ENCODE peak calls at places on chromosomes 12 and 14, in six cellular contexts. One of them, this sample, is unnamed.

GRCh38 chr12:110677206-110677911 is 11.6 kb downstream of the HVCN1 start:
- DNase-seq in Daoy: no peak
- DNase-seq in NCI-H2171: no peak
- DNase-seq in substantia nigra: no peak
- DNase-seq in HCEC 1CT: no peak
- DNase-seq in left lung: no peak
- DNase-seq in this sample: no peak

GRCh38 chr12:30286345-30286926 is 409.2 kb downstream of the IPO8 start:
- DNase-seq in Daoy: no peak
- DNase-seq in NCI-H2171: peak; percentile 5
- DNase-seq in substantia nigra: no peak
- DNase-seq in HCEC 1CT: peak; percentile 51
- DNase-seq in left lung: no peak
- DNase-seq in this sample: peak; percentile 42

GRCh38 chr12:89016970-89017778 is 335.1 kb downstream of the DUSP6 start:
- DNase-seq in Daoy: peak; percentile 60
- DNase-seq in NCI-H2171: peak; percentile 38
- DNase-seq in substantia nigra: peak; percentile 8
- DNase-seq in HCEC 1CT: peak; percentile 74
- DNase-seq in left lung: no peak
- DNase-seq in this sample: peak; percentile 76

GRCh38 chr12:94027561-94027960 is 120.8 kb upstream of the PLXNC1 start:
- DNase-seq in Daoy: no peak
- DNase-seq in NCI-H2171: no peak
- DNase-seq in substantia nigra: no peak
- DNase-seq in HCEC 1CT: no peak
- DNase-seq in left lung: no peak
- DNase-seq in this sample: no peak

GRCh38 chr12:113756609-113757008 is 209.5 kb downstream of the RBM19 start:
- DNase-seq in Daoy: no peak
- DNase-seq in NCI-H2171: no peak
- DNase-seq in substantia nigra: no peak
- DNase-seq in HCEC 1CT: no peak
- DNase-seq in left lung: no peak
- DNase-seq in this sample: no peak

GRCh38 chr14:85587152-85587697 is 57.3 kb downstream of the FLRT2 start:
- DNase-seq in Daoy: peak; percentile 57
- DNase-seq in NCI-H2171: no peak
- DNase-seq in substantia nigra: no peak
- DNase-seq in HCEC 1CT: peak; percentile 81
- DNase-seq in left lung: no peak
- DNase-seq in this sample: peak; percentile 63

GRCh38 chr14:93909429-93910128 is 17.6 kb upstream of the FAM181A start:
- DNase-seq in Daoy: no peak
- DNase-seq in NCI-H2171: no peak
- DNase-seq in substantia nigra: no peak
- DNase-seq in HCEC 1CT: no peak
- DNase-seq in left lung: no peak
- DNase-seq in this sample: no peak

GRCh38 chr12:10119072-10119471 is 10.9 kb downstream of the CLEC7A start:
- DNase-seq in Daoy: no peak
- DNase-seq in NCI-H2171: no peak
- DNase-seq in substantia nigra: no peak
- DNase-seq in HCEC 1CT: peak; percentile 61
- DNase-seq in left lung: no peak
- DNase-seq in this sample: peak; percentile 28

GRCh38 chr12:2354151-2354991 is 301.6 kb downstream of the CACNA1C start:
- DNase-seq in Daoy: no peak
- DNase-seq in NCI-H2171: no peak
- DNase-seq in substantia nigra: peak; percentile 31
- DNase-seq in HCEC 1CT: no peak
- DNase-seq in left lung: no peak
- DNase-seq in this sample: no peak

GRCh38 chr12:92257261-92257660 is 111.6 kb upstream of the BTG1 start:
- DNase-seq in Daoy: no peak
- DNase-seq in NCI-H2171: no peak
- DNase-seq in substantia nigra: no peak
- DNase-seq in HCEC 1CT: no peak
- DNase-seq in left lung: no peak
- DNase-seq in this sample: no peak

GRCh38 chr14:30362369-30363218 is 196.4 kb upstream of the G2E3 start:
- DNase-seq in Daoy: no peak
- DNase-seq in NCI-H2171: no peak
- DNase-seq in substantia nigra: no peak
- DNase-seq in HCEC 1CT: no peak
- DNase-seq in left lung: no peak
- DNase-seq in this sample: no peak

GRCh38 chr14:77882631-77883030 is 82.7 kb downstream of the ADCK1 start:
- DNase-seq in Daoy: no peak
- DNase-seq in NCI-H2171: peak; percentile 54
- DNase-seq in substantia nigra: no peak
- DNase-seq in HCEC 1CT: no peak
- DNase-seq in left lung: no peak
- DNase-seq in this sample: no peak

GRCh38 chr14:100441271-100441947 is 118.3 kb downstream of the SLC25A47 start:
- DNase-seq in Daoy: no peak
- DNase-seq in NCI-H2171: no peak
- DNase-seq in substantia nigra: no peak
- DNase-seq in HCEC 1CT: no peak
- DNase-seq in left lung: no peak
- DNase-seq in this sample: no peak

GRCh38 chr12:92673756-92674155 is 29.0 kb upstream of the PLEKHG7 start:
- DNase-seq in Daoy: no peak
- DNase-seq in NCI-H2171: no peak
- DNase-seq in substantia nigra: no peak
- DNase-seq in HCEC 1CT: no peak
- DNase-seq in left lung: no peak
- DNase-seq in this sample: no peak

GRCh38 chr14:66268802-66269334 is 217.3 kb upstream of the CCDC196 start:
- DNase-seq in Daoy: no peak
- DNase-seq in NCI-H2171: no peak
- DNase-seq in substantia nigra: no peak
- DNase-seq in HCEC 1CT: no peak
- DNase-seq in left lung: no peak
- DNase-seq in this sample: no peak

GRCh38 chr12:125852116-125852515 is 786.9 kb downstream of the AACS start:
- DNase-seq in Daoy: no peak
- DNase-seq in NCI-H2171: no peak
- DNase-seq in substantia nigra: no peak
- DNase-seq in HCEC 1CT: no peak
- DNase-seq in left lung: no peak
- DNase-seq in this sample: no peak

GRCh38 chr12:93572712-93573551 is 457 bp downstream of the SOCS2 start:
- DNase-seq in Daoy: peak; percentile 62
- DNase-seq in NCI-H2171: no peak
- DNase-seq in substantia nigra: no peak
- DNase-seq in HCEC 1CT: peak; percentile 59
- DNase-seq in left lung: peak; percentile 79
- DNase-seq in this sample: peak; percentile 23

GRCh38 chr14:68460541-68460940 is 332.3 kb downstream of the ZFP36L1 start:
- DNase-seq in Daoy: no peak
- DNase-seq in NCI-H2171: no peak
- DNase-seq in substantia nigra: no peak
- DNase-seq in HCEC 1CT: no peak
- DNase-seq in left lung: no peak
- DNase-seq in this sample: no peak

GRCh38 chr14:64800000-64800399 is 79.7 kb downstream of the SPTB start:
- DNase-seq in Daoy: peak; percentile 44
- DNase-seq in NCI-H2171: no peak
- DNase-seq in substantia nigra: no peak
- DNase-seq in HCEC 1CT: peak; percentile 24
- DNase-seq in left lung: no peak
- DNase-seq in this sample: peak; percentile 18

GRCh38 chr12:76636141-76636692 is 76.6 kb upstream of the OSBPL8 start:
- DNase-seq in Daoy: peak; percentile 74
- DNase-seq in NCI-H2171: no peak
- DNase-seq in substantia nigra: no peak
- DNase-seq in HCEC 1CT: no peak
- DNase-seq in left lung: no peak
- DNase-seq in this sample: peak; percentile 40

GRCh38 chr12:12432373-12432772 is 75.5 kb downstream of the BORCS5 start:
- DNase-seq in Daoy: no peak
- DNase-seq in NCI-H2171: no peak
- DNase-seq in substantia nigra: no peak
- DNase-seq in HCEC 1CT: peak; percentile 79
- DNase-seq in left lung: no peak
- DNase-seq in this sample: peak; percentile 96

GRCh38 chr12:107468182-107468581 is 217.4 kb upstream of the PWP1 start:
- DNase-seq in Daoy: peak; percentile 44
- DNase-seq in NCI-H2171: no peak
- DNase-seq in substantia nigra: no peak
- DNase-seq in HCEC 1CT: no peak
- DNase-seq in left lung: no peak
- DNase-seq in this sample: peak; percentile 34

GRCh38 chr12:50545783-50546182 is 41.0 kb downstream of the DIP2B start:
- DNase-seq in Daoy: no peak
- DNase-seq in NCI-H2171: no peak
- DNase-seq in substantia nigra: no peak
- DNase-seq in HCEC 1CT: peak; percentile 47
- DNase-seq in left lung: no peak
- DNase-seq in this sample: no peak

GRCh38 chr12:2944401-2945047 is 14.7 kb upstream of the TEAD4 start:
- DNase-seq in Daoy: peak; percentile 67
- DNase-seq in NCI-H2171: peak; percentile 40
- DNase-seq in substantia nigra: peak; percentile 75
- DNase-seq in HCEC 1CT: no peak
- DNase-seq in left lung: no peak
- DNase-seq in this sample: peak; percentile 19

GRCh38 chr12:127422935-127423585 is 843.9 kb upstream of the TMEM132C start:
- DNase-seq in Daoy: no peak
- DNase-seq in NCI-H2171: no peak
- DNase-seq in substantia nigra: no peak
- DNase-seq in HCEC 1CT: no peak
- DNase-seq in left lung: no peak
- DNase-seq in this sample: no peak

GRCh38 chr12:113142173-113142885 is 6.8 kb upstream of the RASAL1 start:
- DNase-seq in Daoy: peak; percentile 37
- DNase-seq in NCI-H2171: no peak
- DNase-seq in substantia nigra: peak; percentile 89
- DNase-seq in HCEC 1CT: no peak
- DNase-seq in left lung: no peak
- DNase-seq in this sample: no peak

GRCh38 chr12:132141976-132142678 is 2.0 kb downstream of the DDX51 start:
- DNase-seq in Daoy: no peak
- DNase-seq in NCI-H2171: no peak
- DNase-seq in substantia nigra: no peak
- DNase-seq in HCEC 1CT: no peak
- DNase-seq in left lung: peak; percentile 71
- DNase-seq in this sample: no peak